ENCODE peak calls at places on chromosomes 16 and 17, in ten cellular contexts. Y is fibroblast of lung; T is A549; S is CD4-positive, CD25-positive, alpha-beta regulatory T cell; V is heart left ventricle; Z is uterus; W is aorta; O is tibial artery; P is breast epithelium; A is Panc1. I is an unnamed sample.

GRCh38 chr17:77424585-77425344 is 284.0 kb downstream of the SEC14L1 start:
- DNase-seq in Y (peak; percentile 95), T (no peak), S (no peak), V (peak; percentile 97), Z (peak; percentile 93), W (peak; percentile 94), O (peak; percentile 95), P (no peak), A (no peak), I (no peak)

GRCh38 chr17:51152766-51153209 is 571 bp upstream of the NME1 start:
- DNase-seq in Y (peak; percentile 42), T (peak; percentile 60), S (no peak), V (no peak), Z (no peak), W (no peak), O (no peak), P (no peak), A (no peak), I (no peak)

GRCh38 chr17:77096570-77097214 is 44.1 kb upstream of the SEC14L1 start:
- DNase-seq in Y (peak; percentile 78), T (peak; percentile 65), S (no peak), V (no peak), Z (peak; percentile 78), W (no peak), O (no peak), P (no peak), A (peak; percentile 41), I (no peak)

GRCh38 chr17:45895304-45895968 is 1.1 kb downstream of the MAPT start:
- DNase-seq in Y (peak; percentile 17), T (peak; percentile 51), S (peak; percentile 3), V (no peak), Z (no peak), W (peak; percentile 74), O (no peak), P (peak; percentile 62), A (no peak), I (no peak)

GRCh38 chr16:3131755-3132377 is 3.0 kb upstream of the ZNF213 start:
- DNase-seq in Y (peak; percentile 25), T (no peak), S (no peak), V (no peak), Z (no peak), W (no peak), O (no peak), P (no peak), A (no peak), I (no peak)

GRCh38 chr16:25372716-25373115 is 115.1 kb upstream of the ZKSCAN2 start:
- DNase-seq in Y (no peak), T (no peak), S (no peak), V (no peak), Z (no peak), W (no peak), O (no peak), P (no peak), A (no peak), I (no peak)

GRCh38 chr16:50081428-50082018 is 15.8 kb downstream of the HEATR3 start:
- DNase-seq in Y (no peak), T (no peak), S (no peak), V (no peak), Z (no peak), W (no peak), O (no peak), P (no peak), A (no peak), I (no peak)

GRCh38 chr17:35254107-35254802 is 11.4 kb downstream of the SLFN5 start:
- DNase-seq in Y (peak; percentile 94), T (peak; percentile 43), S (no peak), V (no peak), Z (peak; percentile 84), W (no peak), O (peak; percentile 82), P (no peak), A (peak; percentile 59), I (no peak)

GRCh38 chr17:71338396-71338795 is 782.4 kb upstream of the SOX9 start:
- DNase-seq in Y (peak; percentile 68), T (peak; percentile 14), S (no peak), V (no peak), Z (no peak), W (no peak), O (no peak), P (no peak), A (no peak), I (no peak)

GRCh38 chr16:23666919-23667659 is 11.6 kb upstream of the PLK1 start:
- DNase-seq in Y (no peak), T (no peak), S (no peak), V (no peak), Z (no peak), W (no peak), O (no peak), P (no peak), A (no peak), I (no peak)

GRCh38 chr16:88973007-88973410 is 4.0 kb downstream of the CBFA2T3 start:
- DNase-seq in Y (no peak), T (no peak), S (no peak), V (peak; percentile 45), Z (no peak), W (no peak), O (no peak), P (no peak), A (no peak), I (no peak)

GRCh38 chr16:88971371-88972097 is 5.5 kb downstream of the CBFA2T3 start:
- DNase-seq in Y (no peak), T (no peak), S (no peak), V (peak; percentile 71), Z (no peak), W (no peak), O (no peak), P (no peak), A (no peak), I (no peak)

GRCh38 chr16:88973415-88974050 is 3.5 kb downstream of the CBFA2T3 start:
- DNase-seq in Y (no peak), T (no peak), S (no peak), V (peak; percentile 55), Z (no peak), W (no peak), O (no peak), P (no peak), A (no peak), I (no peak)

GRCh38 chr16:88974080-88974479 is 2.9 kb downstream of the CBFA2T3 start:
- DNase-seq in Y (no peak), T (no peak), S (no peak), V (peak; percentile 37), Z (no peak), W (no peak), O (no peak), P (no peak), A (no peak), I (no peak)

GRCh38 chr16:88972349-88972748 is 4.7 kb downstream of the CBFA2T3 start:
- DNase-seq in Y (no peak), T (no peak), S (no peak), V (peak; percentile 59), Z (no peak), W (no peak), O (no peak), P (no peak), A (no peak), I (no peak)
- H3K27ac ChIP-seq in Y (no peak overlapping the region), T (no peak overlapping the region), S (no peak overlapping the region), V (no peak overlapping the region), Z (no peak overlapping the region), W (no peak overlapping the region), O (no peak overlapping the region), P (no peak overlapping the region), A (no peak overlapping the region), I (no peak overlapping the region)

GRCh38 chr17:78716814-78717393 is 65.2 kb downstream of the CYTH1 start:
- DNase-seq in Y (peak; percentile 43), T (peak; percentile 85), S (no peak), V (peak; percentile 76), Z (peak; percentile 64), W (peak; percentile 86), O (peak; percentile 78), P (peak; percentile 76), A (no peak), I (no peak)
- H3K4me3 ChIP-seq in Y (peak overlapping the region; percentile 57), T (peak overlapping the region; percentile 42), S (peak overlapping the region; percentile 65), V (peak overlapping the region; percentile 66), Z (peak overlapping the region; percentile 28), W (peak overlapping the region; percentile 43), O (peak overlapping the region; percentile 49), P (peak overlapping the region; percentile 54), A (peak overlapping the region; percentile 61), I (peak overlapping the region; percentile 14)

DNA sequence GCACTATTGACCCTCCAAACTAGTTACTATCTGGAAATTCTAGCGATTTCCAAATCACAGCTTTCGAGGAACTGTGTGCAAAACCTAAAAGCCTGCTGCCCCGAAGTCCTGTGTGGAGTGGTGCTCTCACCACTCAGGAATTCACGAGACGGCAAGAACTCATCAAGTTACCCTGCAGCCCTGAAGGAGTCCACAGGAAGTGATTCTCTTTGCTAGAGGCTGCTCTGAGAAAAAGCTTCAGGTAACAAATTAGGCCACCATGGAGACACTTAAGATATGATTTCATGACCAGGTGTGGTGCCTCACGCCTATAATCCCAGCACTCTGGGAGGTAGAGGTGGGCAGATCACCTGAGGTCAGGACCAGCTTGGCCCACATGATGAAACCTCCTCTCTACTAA is 19.1 kb downstream of the ANKRD11 start:
- DNase-seq in Y (peak; percentile 86), T (no peak), S (no peak), V (no peak), Z (no peak), W (no peak), O (no peak), P (no peak), A (no peak), I (no peak)
- H3K4me1 ChIP-seq in Y (peaks cover 14% of the 10 kb centered on the region), T (peaks cover 52% of the 10 kb centered on the region), S (peaks cover 84% of the 10 kb centered on the region), V (peaks cover 8% of the 10 kb centered on the region), Z (peaks cover 3% of the 10 kb centered on the region), W (no peaks in the 10 kb centered on the region), O (peaks cover 26% of the 10 kb centered on the region), P (peaks cover 2% of the 10 kb centered on the region), A (peaks cover 49% of the 10 kb centered on the region), I (peaks cover 61% of the 10 kb centered on the region)

GRCh38 chr16:82379601-82380000 is 209.6 kb upstream of the MPHOSPH6 start:
- DNase-seq in Y (no peak), T (no peak), S (no peak), V (no peak), Z (no peak), W (no peak), O (no peak), P (no peak), A (no peak), I (no peak)

GRCh38 chr16:82384897-82385296 is 214.9 kb upstream of the MPHOSPH6 start:
- DNase-seq in Y (no peak), T (no peak), S (no peak), V (no peak), Z (no peak), W (no peak), O (no peak), P (no peak), A (no peak), I (no peak)

GRCh38 chr16:82382521-82382920 is 212.5 kb upstream of the MPHOSPH6 start:
- DNase-seq in Y (no peak), T (no peak), S (no peak), V (no peak), Z (no peak), W (no peak), O (no peak), P (no peak), A (no peak), I (no peak)

GRCh38 chr16:82386771-82387170 is 216.7 kb upstream of the MPHOSPH6 start:
- DNase-seq in Y (no peak), T (no peak), S (no peak), V (no peak), Z (no peak), W (no peak), O (no peak), P (no peak), A (no peak), I (no peak)

DNA sequence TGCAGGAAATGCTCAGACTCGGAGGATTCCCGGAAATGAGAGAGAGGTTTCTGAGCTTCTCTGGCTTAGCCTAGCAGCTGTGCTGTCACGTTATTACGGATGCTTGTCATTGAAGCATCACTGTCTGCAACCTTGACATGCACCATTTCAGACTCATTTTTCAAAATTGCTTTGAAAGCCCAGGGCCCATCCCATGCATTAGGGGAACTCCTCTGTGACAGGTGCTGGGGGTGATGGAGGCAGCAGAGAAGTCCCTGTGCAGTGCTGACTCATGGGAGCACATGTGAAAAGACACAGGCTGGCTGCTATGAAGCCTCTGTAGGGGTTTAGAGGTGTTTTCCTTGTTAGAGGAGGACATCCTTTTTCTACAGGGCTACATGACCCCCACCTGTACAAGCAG is 214.0 kb upstream of the MPHOSPH6 start:
- DNase-seq in Y (no peak), T (no peak), S (no peak), V (no peak), Z (no peak), W (no peak), O (no peak), P (no peak), A (no peak), I (no peak)
- H3K27ac ChIP-seq in Y (no peak overlapping the region), T (no peak overlapping the region), S (no peak overlapping the region), V (no peak overlapping the region), Z (no peak overlapping the region), W (no peak overlapping the region), O (no peak overlapping the region), P (no peak overlapping the region), A (no peak overlapping the region), I (no peak overlapping the region)